ENCODE peak calls at places on chromosomes 5 and 9, in eight cellular contexts. O, L, J, M, H, A, W and P are unnamed samples.

GRCh38 chr9:108056805-108057386 is 567.3 kb upstream of the KLF4 start:
- DNase-seq in O (no peak), L (no peak), J (no peak), M (no peak), H (peak), A (no peak), W (peak), P (no peak)

GRCh38 chr9:69857131-69857530 is 36.5 kb downstream of the CFAP95 start:
- DNase-seq in O (no peak), L (no peak), J (no peak), M (no peak), H (peak), A (no peak), W (peak), P (no peak)

GRCh38 chr5:156913719-156914370 is 49.2 kb downstream of the TIMD4 start:
- DNase-seq in O (no peak), L (no peak), J (peak), M (no peak), H (no peak), A (no peak), W (no peak), P (no peak)

GRCh38 chr9:79196606-79197005 is 375.2 kb upstream of the TLE4 start:
- DNase-seq in O (no peak), L (no peak), J (no peak), M (no peak), H (peak), A (no peak), W (peak), P (no peak)

GRCh38 chr9:113589890-113590289 is 126.4 kb downstream of the RGS3 start:
- DNase-seq in O (no peak), L (no peak), J (no peak), M (no peak), H (no peak), A (no peak), W (peak), P (no peak)

GRCh38 chr5:109956884-109957283 is 267.2 kb downstream of the MAN2A1 start:
- DNase-seq in O (no peak), L (no peak), J (no peak), M (no peak), H (no peak), A (peak), W (no peak), P (no peak)

GRCh38 chr9:98564714-98565113 is 144.0 kb downstream of the GABBR2 start:
- DNase-seq in O (no peak), L (no peak), J (no peak), M (no peak), H (no peak), A (no peak), W (no peak), P (no peak)

GRCh38 chr5:76479973-76480667 is 77.0 kb downstream of the IQGAP2 start:
- DNase-seq in O (no peak), L (no peak), J (peak), M (no peak), H (no peak), A (no peak), W (no peak), P (no peak)

GRCh38 chr5:124755565-124755964 is 9.1 kb upstream of the ZNF608 start:
- DNase-seq in O (no peak), L (no peak), J (no peak), M (no peak), H (no peak), A (peak), W (no peak), P (no peak)

GRCh38 chr5:68333649-68334549 is 118.3 kb downstream of the PIK3R1 start:
- DNase-seq in O (no peak), L (peak), J (no peak), M (no peak), H (peak), A (no peak), W (peak), P (no peak)

GRCh38 chr5:74761241-74761640 is 5.7 kb downstream of the GFM2 start:
- DNase-seq in O (no peak), L (no peak), J (no peak), M (no peak), H (no peak), A (no peak), W (peak), P (no peak)

GRCh38 chr5:127596501-127596900 is 52.4 kb upstream of the CTXN3 start:
- DNase-seq in O (no peak), L (no peak), J (no peak), M (no peak), H (no peak), A (no peak), W (no peak), P (no peak)

GRCh38 chr5:140252470-140253126 is 50.3 kb downstream of the PFDN1 start:
- DNase-seq in O (peak), L (no peak), J (no peak), M (no peak), H (no peak), A (no peak), W (no peak), P (no peak)

GRCh38 chr5:218457-219289 is 553 bp downstream of the SDHA start:
- DNase-seq in O (no peak), L (no peak), J (peak), M (no peak), H (no peak), A (peak), W (peak), P (no peak)

GRCh38 chr9:98380065-98380681 is 124.7 kb upstream of the TBC1D2 start:
- DNase-seq in O (peak), L (no peak), J (no peak), M (no peak), H (no peak), A (peak), W (peak), P (no peak)

GRCh38 chr9:87059740-87060139 is 112.4 kb upstream of the GAS1 start:
- DNase-seq in O (no peak), L (no peak), J (no peak), M (no peak), H (no peak), A (no peak), W (no peak), P (no peak)

GRCh38 chr9:78601957-78602565 is 305.1 kb downstream of the PSAT1 start:
- DNase-seq in O (no peak), L (peak), J (no peak), M (no peak), H (no peak), A (peak), W (peak), P (no peak)

GRCh38 chr5:173962436-173962835 is 26.5 kb upstream of the C5orf47 start:
- DNase-seq in O (no peak), L (no peak), J (no peak), M (no peak), H (no peak), A (no peak), W (no peak), P (no peak)

GRCh38 chr5:76007904-76008303 is 75.3 kb upstream of the SV2C start:
- DNase-seq in O (no peak), L (no peak), J (no peak), M (no peak), H (no peak), A (no peak), W (no peak), P (no peak)

GRCh38 chr9:93958875-93959682 is 3.9 kb upstream of the BARX1 start:
- DNase-seq in O (no peak), L (no peak), J (no peak), M (no peak), H (no peak), A (peak), W (peak), P (no peak)

GRCh38 chr5:160694896-160695295 is 157.1 kb downstream of the ATP10B start:
- DNase-seq in O (no peak), L (no peak), J (no peak), M (no peak), H (no peak), A (no peak), W (no peak), P (no peak)

GRCh38 chr5:108141676-108142075 is 240.2 kb downstream of the FBXL17 start:
- DNase-seq in O (no peak), L (no peak), J (no peak), M (no peak), H (no peak), A (no peak), W (peak), P (no peak)

GRCh38 chr9:98504883-98505282 is 203.9 kb downstream of the GABBR2 start:
- DNase-seq in O (no peak), L (no peak), J (no peak), M (no peak), H (no peak), A (no peak), W (no peak), P (no peak)

GRCh38 chr9:113309204-113309813 is 6.1 kb upstream of the RNF183 start:
- DNase-seq in O (no peak), L (peak), J (peak), M (no peak), H (no peak), A (peak), W (peak), P (no peak)

GRCh38 chr5:39260095-39260494 is 40.7 kb upstream of the FYB1 start:
- DNase-seq in O (no peak), L (no peak), J (no peak), M (no peak), H (no peak), A (no peak), W (no peak), P (no peak)

GRCh38 chr9:35274988-35275387 is 113.2 kb downstream of the UNC13B start:
- DNase-seq in O (no peak), L (no peak), J (no peak), M (no peak), H (no peak), A (no peak), W (no peak), P (no peak)

GRCh38 chr9:93197670-93198069 is 13.7 kb downstream of the WNK2 start:
- DNase-seq in O (no peak), L (no peak), J (no peak), M (no peak), H (no peak), A (no peak), W (no peak), P (no peak)

GRCh38 chr9:80177949-80178480 is 606.2 kb downstream of the TLE4 start:
- DNase-seq in O (no peak), L (no peak), J (no peak), M (no peak), H (no peak), A (no peak), W (no peak), P (no peak)

GRCh38 chr5:175887463-175887862 is 16.1 kb downstream of the CPLX2 start:
- DNase-seq in O (no peak), L (no peak), J (no peak), M (no peak), H (no peak), A (peak), W (no peak), P (no peak)

GRCh38 chr5:90558344-90559192 is at the start of gene ADGRV1:
- DNase-seq in O (no peak), L (peak), J (peak), M (peak), H (no peak), A (peak), W (peak), P (no peak)

GRCh38 chr5:88836195-88836838 is 46.7 kb downstream of the MEF2C start:
- DNase-seq in O (no peak), L (no peak), J (no peak), M (no peak), H (no peak), A (no peak), W (peak), P (no peak)

GRCh38 chr5:86493777-86494176 is 124.0 kb upstream of the COX7C start:
- DNase-seq in O (no peak), L (no peak), J (no peak), M (no peak), H (no peak), A (no peak), W (no peak), P (no peak)

GRCh38 chr5:137310051-137310730 is 188.9 kb downstream of the SPOCK1 start:
- DNase-seq in O (no peak), L (no peak), J (no peak), M (no peak), H (peak), A (no peak), W (peak), P (peak)

GRCh38 chr5:1552469-1553255 is 28.9 kb upstream of the LPCAT1 start:
- DNase-seq in O (no peak), L (no peak), J (peak), M (peak), H (no peak), A (no peak), W (no peak), P (no peak)

GRCh38 chr5:116486588-116486987 is 88.0 kb downstream of the SEMA6A start:
- DNase-seq in O (no peak), L (no peak), J (no peak), M (no peak), H (no peak), A (no peak), W (no peak), P (no peak)

GRCh38 chr5:178895615-178896571 is at the start of gene ZFP2:
- DNase-seq in O (no peak), L (peak), J (peak), M (peak), H (no peak), A (peak), W (peak), P (no peak)

GRCh38 chr9:111078391-111079038 is 40.2 kb upstream of the LPAR1 start:
- DNase-seq in O (no peak), L (no peak), J (no peak), M (no peak), H (no peak), A (no peak), W (peak), P (no peak)

GRCh38 chr9:114820776-114821501 is 15.1 kb upstream of the TNFSF15 start:
- DNase-seq in O (no peak), L (no peak), J (no peak), M (no peak), H (no peak), A (no peak), W (peak), P (no peak)

GRCh38 chr5:32852535-32852934 is 141.4 kb downstream of the NPR3 start:
- DNase-seq in O (no peak), L (no peak), J (peak), M (peak), H (no peak), A (no peak), W (peak), P (peak)
- TF ChIP-seq CTCF in O (no peak), L (peak), J (no peak), M (peak), H (peak), A (peak), W (peak), P (peak)

GRCh38 chr5:134784241-134784920 is 25.8 kb downstream of the DDX46 start:
- DNase-seq in O (no peak), L (no peak), J (no peak), M (no peak), H (no peak), A (no peak), W (peak), P (no peak)
- TF ChIP-seq CTCF in O (no peak), L (peak), J (no peak), M (no peak), H (peak), A (peak), W (peak), P (peak)

GRCh38 chr9:100619665-100620064 is 41.8 kb downstream of the CAVIN4 start:
- DNase-seq in O (no peak), L (no peak), J (no peak), M (no peak), H (no peak), A (no peak), W (no peak), P (no peak)
- TF ChIP-seq CTCF in O (no peak), L (no peak), J (no peak), M (no peak), H (no peak), A (no peak), W (no peak), P (no peak)

GRCh38 chr9:104863180-104863883 is 64.6 kb downstream of the ABCA1 start:
- DNase-seq in O (no peak), L (peak), J (peak), M (no peak), H (peak), A (peak), W (peak), P (peak)
- TF ChIP-seq CTCF in O (peak), L (peak), J (peak), M (peak), H (peak), A (peak), W (peak), P (peak)

GRCh38 chr9:83219924-83220438 is 157.0 kb upstream of the RASEF start:
- DNase-seq in O (no peak), L (no peak), J (no peak), M (no peak), H (no peak), A (no peak), W (no peak), P (no peak)

GRCh38 chr9:83220737-83221136 is 157.8 kb upstream of the RASEF start:
- DNase-seq in O (no peak), L (no peak), J (no peak), M (no peak), H (peak), A (no peak), W (peak), P (no peak)

GRCh38 chr9:83218411-83219090 is 155.6 kb upstream of the RASEF start:
- DNase-seq in O (no peak), L (no peak), J (no peak), M (no peak), H (no peak), A (no peak), W (no peak), P (no peak)

GRCh38 chr9:83219154-83219923 is 156.4 kb upstream of the RASEF start:
- DNase-seq in O (peak), L (peak), J (peak), M (no peak), H (no peak), A (peak), W (peak), P (peak)
- TF ChIP-seq CTCF in O (no peak), L (peak), J (peak), M (peak), H (no peak), A (peak), W (peak), P (peak)